ENCODE peak calls at places on chromosomes 3 and 15, in seven cellular contexts. W is CD8-positive, alpha-beta T cell; V is lung; K is omental fat pad; N is B cell; Y is GM20000; T is OCI-LY7. E is an unnamed sample.

GRCh38 chr15:61654004-61654740 is 406.1 kb downstream of the VPS13C start:
- DNase-seq in W (no peak), V (no peak), K (no peak), N (no peak), Y (no peak), T (no peak), E (no peak)

GRCh38 chr3:22835041-22835440 is 368.1 kb upstream of the UBE2E2 start:
- DNase-seq in W (no peak), V (no peak), K (no peak), N (no peak), Y (no peak), T (no peak), E (no peak)

GRCh38 chr15:33398555-33398954 is 87.8 kb downstream of the RYR3 start:
- DNase-seq in W (no peak), V (no peak), K (no peak), N (no peak), Y (no peak), T (no peak), E (no peak)

GRCh38 chr3:177465243-177465642 is 268.0 kb upstream of the TBL1XR1 start:
- DNase-seq in W (no peak), V (no peak), K (no peak), N (no peak), Y (no peak), T (no peak), E (no peak)

GRCh38 chr3:178699810-178700209 is 163.6 kb downstream of the KCNMB2 start:
- DNase-seq in W (no peak), V (no peak), K (no peak), N (no peak), Y (no peak), T (no peak), E (no peak)

GRCh38 chr3:52787672-52788625 is 6.6 kb upstream of the ITIH3 start:
- DNase-seq in W (no peak), V (no peak), K (no peak), N (peak), Y (no peak), T (no peak), E (no peak)

GRCh38 chr3:171786997-171787396 is 23.3 kb downstream of the PLD1 start:
- DNase-seq in W (no peak), V (no peak), K (no peak), N (no peak), Y (no peak), T (no peak), E (no peak)

GRCh38 chr3:10547841-10548783 is 42.7 kb upstream of the ATP2B2 start:
- DNase-seq in W (no peak), V (no peak), K (no peak), N (no peak), Y (no peak), T (no peak), E (no peak)

GRCh38 chr15:38668433-38669159 is 104.0 kb upstream of the RASGRP1 start:
- DNase-seq in W (no peak), V (no peak), K (no peak), N (no peak), Y (no peak), T (no peak), E (no peak)

GRCh38 chr3:51434746-51435323 is 43.8 kb downstream of the RBM15B start:
- DNase-seq in W (peak), V (peak), K (no peak), N (peak), Y (peak), T (peak), E (peak)

GRCh38 chr15:74988007-74988800 is 7.2 kb upstream of the SCAMP5 start:
- DNase-seq in W (peak), V (no peak), K (no peak), N (no peak), Y (peak), T (peak), E (no peak)

GRCh38 chr3:65277788-65278187 is 590.0 kb upstream of the ADAMTS9 start:
- DNase-seq in W (no peak), V (no peak), K (no peak), N (no peak), Y (no peak), T (no peak), E (no peak)

GRCh38 chr3:28575100-28575747 is 226.6 kb upstream of the AZI2 start:
- DNase-seq in W (no peak), V (no peak), K (no peak), N (no peak), Y (no peak), T (no peak), E (no peak)

GRCh38 chr15:100537326-100537725 is 8.6 kb upstream of the CERS3 start:
- DNase-seq in W (no peak), V (no peak), K (no peak), N (peak), Y (no peak), T (peak), E (no peak)

GRCh38 chr3:182908471-182908870 is 71.9 kb downstream of the DCUN1D1 start:
- DNase-seq in W (no peak), V (no peak), K (no peak), N (no peak), Y (no peak), T (no peak), E (no peak)

GRCh38 chr3:50248387-50248786 is 12.4 kb downstream of the GNAI2 start:
- DNase-seq in W (no peak), V (no peak), K (no peak), N (no peak), Y (no peak), T (no peak), E (no peak)

GRCh38 chr3:17645074-17645698 is 97.2 kb downstream of the TBC1D5 start:
- DNase-seq in W (no peak), V (no peak), K (no peak), N (no peak), Y (peak), T (peak), E (no peak)

GRCh38 chr3:14525685-14526631 is 14.2 kb downstream of the GRIP2 start:
- DNase-seq in W (no peak), V (no peak), K (no peak), N (no peak), Y (no peak), T (no peak), E (no peak)

GRCh38 chr3:161291191-161291901 is 70.2 kb downstream of the NMD3 start:
- DNase-seq in W (no peak), V (no peak), K (no peak), N (no peak), Y (no peak), T (no peak), E (no peak)

GRCh38 chr3:136699271-136699828 is 52.8 kb downstream of the STAG1 start:
- DNase-seq in W (no peak), V (no peak), K (no peak), N (no peak), Y (no peak), T (no peak), E (no peak)

GRCh38 chr3:127038923-127039581 is 56.1 kb downstream of the PLXNA1 start:
- DNase-seq in W (no peak), V (no peak), K (no peak), N (no peak), Y (no peak), T (no peak), E (no peak)

GRCh38 chr15:34708422-34708821 is 46.4 kb downstream of the GJD2 start:
- DNase-seq in W (no peak), V (no peak), K (no peak), N (no peak), Y (peak), T (peak), E (peak)

GRCh38 chr15:63396546-63396939 is 14.9 kb upstream of the CA12 start:
- DNase-seq in W (no peak), V (peak), K (no peak), N (no peak), Y (no peak), T (no peak), E (no peak)

DNA sequence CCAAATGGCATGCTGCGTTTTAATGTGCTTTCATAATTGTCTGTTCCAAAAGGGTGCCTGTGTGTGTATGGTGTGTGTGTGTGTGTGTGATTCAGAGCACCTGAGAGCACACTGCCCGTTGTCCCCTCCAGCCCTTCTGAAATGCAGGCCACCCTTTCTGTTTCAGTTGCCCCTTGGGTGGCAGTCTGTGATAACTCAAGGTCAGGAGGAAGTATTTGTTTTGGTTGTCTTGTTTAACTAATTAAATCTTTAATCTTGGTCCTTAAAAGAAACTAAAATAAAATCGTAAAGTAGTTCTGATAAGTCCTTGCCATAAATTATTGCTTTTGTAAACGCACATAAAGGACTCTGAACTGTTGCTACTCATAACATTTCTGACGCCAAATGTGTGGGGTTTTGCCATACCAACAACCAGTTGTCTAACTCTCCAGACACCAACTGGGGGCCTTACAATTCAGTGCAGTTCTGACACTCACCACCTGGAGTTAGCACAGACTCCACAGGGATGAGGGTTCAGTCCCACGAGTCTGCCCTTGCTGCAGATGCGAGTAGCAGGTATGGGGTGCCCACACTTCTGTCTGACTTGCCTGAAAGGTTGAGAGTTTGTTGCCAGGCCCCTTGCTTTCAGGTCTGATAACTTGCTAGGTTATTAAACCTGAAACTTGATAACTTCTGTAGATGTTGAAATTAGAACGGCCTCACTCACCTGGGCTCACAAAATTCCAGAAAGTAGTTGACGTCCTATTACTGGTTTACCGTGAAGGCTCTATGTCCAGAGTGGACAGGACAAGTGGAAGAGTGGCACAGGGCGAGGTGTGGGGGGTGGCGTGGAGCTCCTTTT is 157.3 kb downstream of the IGF1R start:
- DNase-seq in W (no peak), V (no peak), K (no peak), N (no peak), Y (no peak), T (no peak), E (no peak)
- TF ChIP-seq CTCF in W (no peak), V (no peak), K (no peak), N (no peak), Y (no peak), T (no peak), E (no peak)

GRCh38 chr15:31306426-31307269 is 20.0 kb upstream of the KLF13 start:
- DNase-seq in W (no peak), V (peak), K (no peak), N (no peak), Y (no peak), T (peak), E (no peak)
- TF ChIP-seq CTCF in W (no peak), V (no peak), K (no peak), N (no peak), Y (no peak), T (no peak), E (no peak)

DNA sequence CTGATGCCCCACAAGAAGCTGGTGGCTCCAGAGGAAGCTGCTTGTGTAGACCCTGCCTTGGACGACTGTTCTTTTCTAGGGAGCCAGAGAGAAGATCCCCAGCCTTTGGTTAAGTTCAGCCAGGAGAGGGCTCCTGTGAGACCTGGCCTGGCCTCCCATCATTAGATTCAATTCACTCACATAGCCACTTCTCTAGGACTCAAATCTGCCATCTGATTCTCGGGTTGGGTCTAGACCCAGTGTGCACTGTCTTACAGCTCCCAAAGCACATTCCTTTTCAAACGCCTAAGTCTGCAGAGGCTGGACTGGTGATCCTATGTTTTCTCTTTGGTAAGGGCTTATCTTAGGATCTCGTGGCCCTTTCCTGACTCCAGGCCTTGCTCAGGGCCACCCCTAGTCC is 81.7 kb upstream of the NPHP3 start:
- DNase-seq in W (no peak), V (no peak), K (no peak), N (no peak), Y (no peak), T (no peak), E (no peak)
- TF ChIP-seq CTCF in W (no peak), V (no peak), K (no peak), N (no peak), Y (no peak), T (peak), E (no peak)

GRCh38 chr3:98971183-98971681 is 69.7 kb upstream of the DCBLD2 start:
- DNase-seq in W (no peak), V (no peak), K (no peak), N (no peak), Y (no peak), T (no peak), E (no peak)
- TF ChIP-seq CTCF in W (no peak), V (no peak), K (no peak), N (no peak), Y (no peak), T (no peak), E (no peak)

DNA sequence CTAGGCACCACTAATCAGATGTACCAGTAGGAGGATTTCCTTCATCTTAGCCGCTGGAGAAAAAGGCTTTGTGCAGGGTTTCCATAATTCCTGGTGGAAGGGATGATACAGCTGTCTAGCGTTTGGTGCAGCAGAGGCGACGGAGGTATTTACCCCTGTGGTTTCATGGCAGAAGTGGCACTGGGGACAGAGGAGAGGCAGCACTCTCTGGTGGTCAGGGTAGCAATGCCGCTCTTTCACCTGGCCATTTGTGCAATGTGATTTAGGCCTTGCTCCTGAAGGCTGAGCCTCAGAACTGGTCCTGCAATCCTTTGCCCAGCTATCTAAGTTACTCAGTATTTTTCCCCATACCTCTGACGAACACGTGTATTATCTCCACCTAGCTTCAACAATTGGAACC is 47.1 kb upstream of the BNIP2 start:
- DNase-seq in W (peak), V (no peak), K (no peak), N (no peak), Y (no peak), T (no peak), E (no peak)
- TF ChIP-seq CTCF in W (no peak), V (no peak), K (no peak), N (no peak), Y (no peak), T (no peak), E (no peak)

DNA sequence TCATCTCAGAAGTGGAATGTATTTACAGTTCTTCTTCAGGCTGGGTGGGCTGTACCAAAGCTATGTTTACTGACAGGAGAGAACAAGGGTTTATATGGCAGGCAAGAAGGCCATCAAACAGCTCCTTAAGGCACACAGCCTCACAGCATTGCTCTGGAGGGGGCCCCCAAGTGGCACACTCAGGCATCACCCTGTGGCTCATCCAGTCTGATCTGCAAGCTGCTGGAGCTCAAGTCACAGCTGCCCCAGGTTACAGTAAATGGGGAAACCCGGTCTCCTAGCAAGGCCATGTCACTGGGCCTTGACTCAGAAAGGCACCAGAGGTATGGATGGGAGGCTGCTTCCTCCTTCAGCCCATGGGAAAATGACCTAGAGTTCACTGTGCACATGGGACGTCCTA is 67.4 kb downstream of the TFG start:
- DNase-seq in W (no peak), V (no peak), K (no peak), N (no peak), Y (no peak), T (no peak), E (no peak)
- TF ChIP-seq CTCF in W (no peak), V (no peak), K (no peak), N (no peak), Y (no peak), T (peak), E (no peak)

DNA sequence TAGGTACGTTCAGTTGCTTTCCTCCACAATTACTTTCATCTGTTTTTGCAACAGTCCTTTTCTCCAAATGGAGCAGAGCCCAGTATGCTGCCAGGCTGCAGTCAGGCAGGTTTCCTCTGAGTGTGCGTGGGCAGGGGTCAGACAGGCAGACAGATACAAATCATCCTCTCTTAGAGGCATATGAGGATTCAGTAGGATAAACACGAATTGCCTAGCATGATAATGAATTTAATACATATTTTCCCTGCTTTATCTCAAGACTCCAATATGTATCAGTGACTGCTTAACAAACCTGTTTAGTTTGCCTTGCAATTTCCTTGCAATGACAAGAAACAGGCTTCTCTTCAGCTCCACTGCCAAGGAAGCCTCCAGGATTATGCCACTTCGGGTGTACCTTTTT is 140.7 kb upstream of the NR2E3 start:
- DNase-seq in W (no peak), V (no peak), K (no peak), N (no peak), Y (no peak), T (no peak), E (no peak)
- TF ChIP-seq CTCF in W (no peak), V (no peak), K (no peak), N (no peak), Y (no peak), T (no peak), E (no peak)

DNA sequence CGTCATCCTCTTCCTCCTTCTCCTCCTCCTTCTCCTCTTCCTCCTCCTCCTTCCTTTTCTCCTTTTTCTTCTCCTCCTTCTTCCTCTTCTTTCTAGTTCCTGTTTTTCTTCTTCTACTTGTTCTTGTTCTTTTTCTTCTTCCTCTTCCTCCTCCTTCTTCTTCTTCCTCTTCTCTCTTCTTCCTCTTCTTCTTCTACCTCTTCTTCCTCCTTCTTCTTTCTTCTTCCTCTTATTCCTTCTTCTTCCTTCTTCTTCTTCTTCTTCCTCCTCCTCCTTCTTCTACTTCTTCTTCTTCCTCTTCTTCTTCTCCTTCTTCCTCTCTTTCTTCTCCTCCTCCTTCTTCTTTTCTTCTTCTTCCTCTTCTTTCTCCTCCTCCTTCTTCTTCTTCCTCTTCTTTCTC is 310.2 kb upstream of the LMCD1 start:
- DNase-seq in W (no peak), V (no peak), K (no peak), N (no peak), Y (no peak), T (no peak), E (no peak)
- TF ChIP-seq CTCF in W (peak), V (no peak), K (no peak), N (peak), Y (no peak), T (no peak), E (no peak)

GRCh38 chr3:13192471-13193213 is 119.4 kb upstream of the IQSEC1 start:
- DNase-seq in W (no peak), V (no peak), K (no peak), N (no peak), Y (no peak), T (no peak), E (no peak)
- TF ChIP-seq CTCF in W (no peak), V (no peak), K (no peak), N (peak), Y (no peak), T (peak), E (no peak)

GRCh38 chr3:150370982-150371381 is 37.1 kb upstream of the TSC22D2 start:
- DNase-seq in W (no peak), V (no peak), K (no peak), N (no peak), Y (no peak), T (no peak), E (no peak)

GRCh38 chr3:150370129-150370602 is 37.9 kb upstream of the TSC22D2 start:
- DNase-seq in W (no peak), V (peak), K (no peak), N (no peak), Y (no peak), T (no peak), E (no peak)

GRCh38 chr3:150371741-150372254 is 36.3 kb upstream of the TSC22D2 start:
- DNase-seq in W (no peak), V (peak), K (no peak), N (no peak), Y (no peak), T (no peak), E (no peak)

GRCh38 chr3:150373234-150373633 is 34.9 kb upstream of the TSC22D2 start:
- DNase-seq in W (no peak), V (no peak), K (no peak), N (no peak), Y (no peak), T (no peak), E (no peak)

GRCh38 chr3:150372320-150373118 is 35.6 kb upstream of the TSC22D2 start:
- DNase-seq in W (no peak), V (no peak), K (no peak), N (no peak), Y (peak), T (peak), E (peak)
- TF ChIP-seq CTCF in W (peak), V (no peak), K (no peak), N (peak), Y (no peak), T (peak), E (no peak)